ENCODE peak calls at places on chromosome 9, in four cellular contexts. M is foreskin keratinocyte, X is heart left ventricle, B is AG04450. Y is an unnamed sample.

GRCh38 chr9:104890433-104890770 is 37.6 kb downstream of the ABCA1 start:
- DNase-seq in X (no peak), M (no peak), B (no peak), Y (no peak)

GRCh38 chr9:129685220-129685932 is 19.9 kb downstream of the PRRX2 start:
- DNase-seq in B (no peak), X (no peak), M (peak; percentile 74), Y (no peak)

GRCh38 chr9:99239341-99240055 is 17.4 kb downstream of the SEC61B start:
- DNase-seq in B (no peak), X (no peak), M (no peak), Y (no peak)

GRCh38 chr9:35664531-35665470 is at the start of gene ARHGEF39:
- DNase-seq in M (peak; percentile 53), B (no peak), X (peak; percentile 78), Y (no peak)

GRCh38 chr9:78118742-78119473 is 87.3 kb upstream of the GNAQ start:
- DNase-seq in M (peak; percentile 100), X (no peak), B (no peak), Y (peak; percentile 64)

GRCh38 chr9:109320338-109320733 is 523 bp downstream of the EPB41L4B start:
- DNase-seq in M (no peak), X (no peak), B (no peak), Y (no peak)

GRCh38 chr9:79902937-79903600 is 331.3 kb downstream of the TLE4 start:
- DNase-seq in B (no peak), X (no peak), M (no peak), Y (no peak)

GRCh38 chr9:129027685-129028191 is 393 bp downstream of the SH3GLB2 start:
- DNase-seq in M (no peak), B (no peak), X (peak; percentile 27), Y (no peak)

GRCh38 chr9:86854898-86855523 is 92.3 kb downstream of the GAS1 start:
- DNase-seq in M (peak; percentile 57), B (peak; percentile 87), X (no peak), Y (peak; percentile 66)

GRCh38 chr9:12604154-12604825 is 88.9 kb upstream of the TYRP1 start:
- DNase-seq in M (peak; percentile 58), X (peak; percentile 10), B (no peak), Y (no peak)

GRCh38 chr9:36873247-36873875 is 160.7 kb downstream of the PAX5 start:
- DNase-seq in B (no peak), M (peak; percentile 39), X (peak; percentile 44), Y (no peak)

GRCh38 chr9:70945301-70945700 is 176.1 kb downstream of the TRPM3 start:
- DNase-seq in M (no peak), B (no peak), X (no peak), Y (no peak)

GRCh38 chr9:110050925-110051355 is 157.0 kb downstream of the C9orf152 start:
- DNase-seq in B (peak; percentile 80), X (no peak), M (peak; percentile 94), Y (peak; percentile 96)

GRCh38 chr9:113237026-113237425 is 15.7 kb downstream of the SLC31A1 start:
- DNase-seq in B (no peak), M (no peak), X (no peak), Y (no peak)

GRCh38 chr9:38257626-38258215 is 134.8 kb upstream of the ALDH1B1 start:
- DNase-seq in X (no peak), B (no peak), M (no peak), Y (no peak)
- H3K27me3 ChIP-seq in X (no peaks in the 10 kb centered on the region), B (peaks cover 20% of the 10 kb centered on the region), M (peaks cover 5% of the 10 kb centered on the region), Y (no peaks in the 10 kb centered on the region)

GRCh38 chr9:121662359-121662758 is 10.9 kb downstream of the DAB2IP start:
- DNase-seq in X (no peak), M (no peak), B (no peak), Y (no peak)

GRCh38 chr9:121662896-121663580 is 11.6 kb downstream of the DAB2IP start:
- DNase-seq in X (no peak), M (no peak), B (no peak), Y (no peak)

GRCh38 chr9:121660367-121660766 is 8.9 kb downstream of the DAB2IP start:
- DNase-seq in X (no peak), M (no peak), B (no peak), Y (no peak)

GRCh38 chr9:121661328-121661727 is 9.9 kb downstream of the DAB2IP start:
- DNase-seq in B (no peak), X (no peak), M (no peak), Y (no peak)

DNA sequence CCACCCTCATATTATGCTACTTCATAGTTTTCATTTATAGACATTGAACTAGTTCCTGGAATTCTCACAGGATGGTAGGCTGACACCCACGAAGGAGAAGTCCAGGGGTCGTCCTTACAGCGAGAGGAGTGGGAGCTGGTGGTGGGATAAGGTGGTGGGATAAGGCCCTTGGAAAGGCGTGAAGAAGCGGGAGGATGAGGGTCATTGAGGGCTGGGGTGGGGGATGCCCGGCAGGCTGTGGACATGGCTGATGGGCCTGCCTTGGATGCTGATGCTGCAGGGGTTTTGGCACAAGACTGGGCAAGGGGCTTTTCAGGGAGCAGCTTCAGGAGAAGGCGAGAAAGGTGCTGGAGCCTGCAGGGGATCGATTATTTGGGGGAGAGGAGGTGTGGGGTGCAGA is 9.4 kb downstream of the DAB2IP start:
- DNase-seq in M (no peak), B (no peak), X (no peak), Y (no peak)
- H3K27me3 ChIP-seq in M (peaks cover 82% of the 10 kb centered on the region), B (peaks cover 4% of the 10 kb centered on the region), X (no peaks in the 10 kb centered on the region), Y (no peaks in the 10 kb centered on the region)

DNA sequence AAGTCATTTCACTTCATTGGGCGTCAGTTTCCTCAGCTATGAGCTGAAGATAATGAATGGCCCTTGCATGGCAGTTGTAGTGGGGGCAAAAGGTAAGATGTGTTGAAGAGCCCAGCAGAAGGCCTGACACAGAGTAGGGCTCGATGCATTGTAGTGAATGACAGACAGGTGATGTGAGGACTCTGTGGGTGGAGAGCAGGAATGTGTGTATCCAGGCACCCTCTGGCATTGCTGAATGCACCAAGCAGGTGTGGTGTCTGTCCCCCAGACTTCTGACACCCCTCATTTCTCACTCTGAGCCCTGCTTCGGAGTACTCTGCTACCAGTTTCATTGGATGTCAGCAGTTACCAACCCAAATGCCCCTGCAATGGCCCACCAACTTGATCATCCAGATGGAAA is 22.4 kb downstream of the LHX2 start:
- DNase-seq in M (no peak), X (no peak), B (no peak), Y (no peak)
- H3K27me3 ChIP-seq in M (peaks cover 84% of the 10 kb centered on the region), X (peaks cover 7% of the 10 kb centered on the region), B (peaks cover 64% of the 10 kb centered on the region), Y (peaks cover 4% of the 10 kb centered on the region)

DNA sequence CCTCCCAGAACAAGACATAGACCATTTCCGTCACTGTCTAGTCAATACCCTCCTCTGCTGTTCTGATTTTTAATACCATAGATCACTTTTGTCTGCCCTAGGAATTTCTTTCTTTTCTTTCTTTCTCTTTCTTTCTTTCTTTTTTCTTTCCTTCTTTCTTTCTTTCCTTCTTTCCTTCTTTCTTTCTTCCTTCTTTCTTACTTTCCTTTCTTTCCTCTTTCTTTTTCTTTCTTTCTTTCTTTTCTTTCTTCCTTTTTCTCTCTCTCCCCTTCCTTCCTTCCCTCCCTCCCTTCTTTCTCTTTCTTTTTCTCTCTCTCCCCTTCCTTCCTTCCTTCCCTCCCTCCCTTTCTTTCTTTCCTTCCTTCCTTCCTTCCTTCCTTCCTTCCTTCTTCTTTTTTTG is 49.0 kb upstream of the RAPGEF1 start:
- DNase-seq in M (no peak), X (no peak), B (no peak), Y (no peak)
- H3K27me3 ChIP-seq in M (peaks cover 46% of the 10 kb centered on the region), X (peaks cover 3% of the 10 kb centered on the region), B (peaks cover 30% of the 10 kb centered on the region), Y (peaks cover 6% of the 10 kb centered on the region)

DNA sequence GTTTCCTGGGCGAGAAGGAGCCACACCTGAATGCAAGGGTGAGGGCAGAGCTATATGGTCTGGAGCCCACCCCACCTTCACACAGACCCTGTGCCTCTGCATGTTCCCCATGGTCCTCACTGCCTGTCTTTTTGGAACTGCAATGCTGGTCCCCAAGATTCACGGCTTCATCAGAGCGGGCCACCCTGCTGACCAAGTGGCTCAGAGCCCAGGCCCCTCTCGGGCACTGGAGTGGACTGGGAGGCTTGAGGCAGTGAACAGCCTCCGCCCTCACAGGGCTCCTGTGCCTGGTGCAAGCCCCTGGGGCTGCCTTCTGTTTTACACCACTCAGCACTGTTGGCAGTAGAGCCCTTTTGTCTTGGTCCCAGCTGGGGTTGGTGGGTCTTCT is 143.2 kb downstream of the CACNA1B start:
- DNase-seq in B (no peak), X (no peak), M (no peak), Y (no peak)
- H3K27me3 ChIP-seq in B (no peaks in the 10 kb centered on the region), X (peaks cover 6% of the 10 kb centered on the region), M (peaks cover 38% of the 10 kb centered on the region), Y (peaks cover 2% of the 10 kb centered on the region)

DNA sequence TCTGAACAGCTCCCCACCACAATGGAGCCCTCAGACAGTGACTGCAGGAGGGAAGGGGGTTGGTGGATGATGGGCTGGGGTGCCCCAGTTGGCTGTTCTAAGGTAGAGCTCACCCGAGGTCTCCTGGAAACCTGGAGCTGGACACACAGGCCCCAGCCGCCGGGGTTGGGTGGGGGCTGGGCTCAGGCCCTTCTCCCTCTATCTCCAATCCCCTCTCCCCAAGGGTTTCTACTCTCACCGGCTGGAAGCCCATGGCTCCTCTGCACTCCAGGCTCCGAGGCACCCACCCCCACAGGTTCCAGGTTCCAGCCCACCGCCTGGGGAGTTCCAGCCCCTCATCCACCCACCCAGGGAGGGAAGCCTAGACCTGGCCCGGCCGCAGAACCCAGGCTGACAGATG is 766 bp downstream of the NR5A1 start:
- DNase-seq in M (no peak), X (no peak), B (no peak), Y (no peak)
- H3K27me3 ChIP-seq in M (peaks cover 55% of the 10 kb centered on the region), X (peaks cover 20% of the 10 kb centered on the region), B (peaks cover 62% of the 10 kb centered on the region), Y (peaks cover 40% of the 10 kb centered on the region)

DNA sequence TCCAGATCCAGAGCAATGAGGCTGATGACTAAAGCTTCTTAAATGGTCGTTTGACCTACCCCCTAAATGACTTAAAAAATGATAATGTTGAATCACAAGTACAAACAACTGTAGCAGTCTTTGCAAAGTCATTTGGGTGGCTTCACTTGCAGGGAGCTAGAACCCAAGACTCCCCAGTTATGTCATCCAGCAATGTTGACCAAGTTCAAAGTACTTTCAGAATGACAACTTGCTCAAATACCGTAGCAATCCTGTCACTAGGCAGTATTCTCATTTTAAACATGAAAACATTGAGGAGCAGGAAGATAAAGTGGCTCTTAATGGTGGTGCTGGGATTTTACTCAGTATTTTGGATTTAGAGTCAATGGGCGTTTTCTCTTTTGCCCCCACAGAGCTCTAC is 1217.0 kb upstream of the DMAC1 start:
- DNase-seq in X (no peak), M (no peak), B (no peak), Y (no peak)
- H3K27me3 ChIP-seq in X (no peaks in the 10 kb centered on the region), M (no peaks in the 10 kb centered on the region), B (no peaks in the 10 kb centered on the region), Y (no peaks in the 10 kb centered on the region)

Y was measured in BJ.